ENCODE peak calls at places on chromosomes 6 and 20, in ten cellular contexts. T, X, Y, F, S, B, P, A, I and O are unnamed samples. For H3K4me1, the result is how much of the 10 kb centered on the place peaks cover.

GRCh38 chr20:34703573-34704176 is 469 bp upstream of the TP53INP2 start:
- DNase-seq in F (no peak), T (peak), X (peak), A (peak), P (no peak), S (peak), Y (no peak), B (peak), I (peak), O (peak)

GRCh38 chr6:111890981-111891380 is 17.7 kb upstream of the FYN start:
- DNase-seq in P (no peak), T (peak), B (no peak), F (no peak), S (no peak), A (no peak), X (no peak), Y (no peak), I (no peak), O (no peak)

GRCh38 chr6:33988121-33989015 is 157.5 kb downstream of the GRM4 start:
- DNase-seq in P (no peak), Y (no peak), I (no peak), T (no peak), X (no peak), B (peak), F (no peak), S (no peak), A (peak), O (no peak)

GRCh38 chr6:99334526-99335127 is 14.8 kb downstream of the FAXC start:
- DNase-seq in Y (no peak), I (peak), B (no peak), P (no peak), X (no peak), A (peak), T (peak), S (no peak), F (peak), O (no peak)

GRCh38 chr6:52745764-52746201 is 17.5 kb downstream of the GSTA2 start:
- DNase-seq in S (no peak), A (no peak), F (no peak), T (no peak), X (no peak), P (no peak), I (no peak), B (no peak), Y (no peak), O (no peak)

GRCh38 chr6:33316603-33317417 is 734 bp downstream of the ZBTB22 start:
- DNase-seq in B (no peak), F (no peak), X (no peak), T (no peak), A (no peak), P (no peak), S (no peak), Y (no peak), I (no peak), O (no peak)

GRCh38 chr20:34069341-34070078 is 42.5 kb downstream of the EIF2S2 start:
- DNase-seq in T (peak), P (peak), F (peak), S (peak), I (peak), Y (peak), B (peak), X (peak), A (peak), O (peak)

GRCh38 chr6:474454-475185 is 83.1 kb downstream of the IRF4 start:
- DNase-seq in B (peak), S (peak), X (no peak), Y (no peak), I (no peak), A (no peak), P (no peak), T (no peak), F (no peak), O (peak)

GRCh38 chr6:52904562-52905279 is 4.8 kb downstream of the GSTA3 start:
- DNase-seq in S (no peak), I (no peak), F (peak), B (no peak), X (no peak), P (no peak), A (no peak), T (no peak), Y (no peak), O (no peak)

DNA sequence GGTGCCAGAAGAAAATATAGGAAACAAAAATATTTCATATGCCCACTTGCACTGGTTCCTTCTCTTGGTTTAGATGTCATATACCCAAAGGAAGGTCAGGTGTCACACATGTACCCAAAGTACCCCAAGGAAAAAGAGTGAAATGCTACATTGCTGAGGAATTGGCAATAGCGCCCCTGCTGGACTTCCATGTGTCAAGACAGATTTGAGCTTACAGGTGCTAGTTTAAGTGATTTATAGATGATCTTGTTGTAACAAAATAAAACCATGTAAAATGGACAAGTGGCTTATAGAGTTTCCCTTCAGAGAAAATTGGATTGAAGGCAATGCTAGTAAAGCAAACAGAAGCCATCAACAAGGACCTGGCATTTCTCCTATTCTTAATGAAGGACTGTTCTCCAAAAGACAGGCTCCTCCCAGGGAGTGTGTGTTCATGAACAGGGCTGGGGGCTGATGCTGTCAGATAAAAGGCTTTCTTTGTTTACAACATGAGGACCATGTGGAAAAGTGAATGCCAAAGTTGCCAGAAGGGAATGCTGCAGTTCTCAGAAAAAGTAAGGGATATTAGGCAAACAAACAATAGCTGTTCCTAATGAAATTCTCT is 64.3 kb upstream of the PAK5 start:
- DNase-seq in X (no peak), S (no peak), Y (no peak), B (no peak), F (peak), P (no peak), T (no peak), A (no peak), I (no peak), O (no peak)
- TF ChIP-seq CTCF in X (no peak), S (no peak), Y (no peak), B (no peak), F (peak), P (no peak), T (peak), A (no peak), I (no peak), O (no peak)

GRCh38 chr6:6390849-6391602 is 70.6 kb upstream of the F13A1 start:
- DNase-seq in Y (no peak), I (no peak), P (no peak), B (no peak), X (no peak), S (no peak), A (no peak), T (no peak), F (no peak), O (no peak)

GRCh38 chr6:6384520-6384919 is 64.1 kb upstream of the F13A1 start:
- DNase-seq in B (no peak), S (no peak), T (no peak), F (no peak), X (no peak), A (no peak), I (no peak), P (no peak), Y (no peak), O (no peak)

GRCh38 chr6:6386010-6386409 is 65.5 kb upstream of the F13A1 start:
- DNase-seq in A (no peak), Y (no peak), I (peak), P (no peak), F (no peak), X (no peak), S (no peak), T (no peak), B (no peak), O (no peak)
- H3K4me1 ChIP-seq in A (under half), Y (under half), I (under half), P (under half), F (under half), X (under half), S (under half), T (under half), B (under half), O (under half)

DNA sequence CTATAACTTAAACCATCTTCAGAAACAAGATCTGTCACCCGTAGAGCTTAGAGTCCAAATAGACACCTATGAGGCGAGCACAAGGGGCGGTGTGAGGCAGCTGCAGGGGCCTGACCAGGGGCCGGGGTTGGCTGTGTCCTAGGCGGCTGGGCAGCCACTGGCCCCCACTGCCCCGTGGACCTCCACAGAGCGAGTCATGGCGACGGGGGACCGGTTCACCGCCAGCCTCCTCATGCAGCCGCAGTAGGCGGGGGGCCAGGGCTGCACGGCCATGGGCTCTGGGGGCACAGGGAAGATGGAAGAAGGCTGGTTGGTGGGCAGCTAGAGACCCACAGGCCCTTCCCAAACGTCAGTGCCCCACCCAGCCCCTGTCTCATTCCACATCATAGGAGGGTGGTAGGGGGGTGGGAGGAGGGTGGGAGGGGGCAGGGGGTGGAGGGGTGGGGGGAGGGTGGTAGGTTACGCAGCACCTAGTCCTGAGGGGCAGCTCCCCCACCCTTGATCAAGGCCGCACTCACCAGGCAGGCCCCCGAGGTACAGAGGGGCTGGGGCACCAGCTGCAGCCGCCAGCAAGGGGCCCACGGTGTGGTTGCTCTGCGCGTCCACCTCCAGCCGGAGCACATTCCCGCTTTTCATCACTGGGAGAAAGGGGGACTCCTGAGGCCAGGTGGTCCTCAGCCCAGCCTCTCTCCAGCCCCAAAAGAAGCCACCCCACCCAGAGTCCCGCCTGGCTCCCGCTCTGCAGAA is 6.6 kb downstream of the ADRM1 start:
- DNase-seq in I (no peak), B (no peak), Y (no peak), S (no peak), T (no peak), P (no peak), X (no peak), F (no peak), A (no peak), O (no peak)
- TF ChIP-seq POLR2A in I (no peak), B (no peak), Y (no peak), S (no peak), T (no peak), P (no peak), X (no peak), F (no peak), A (no peak), O (no peak)

DNA sequence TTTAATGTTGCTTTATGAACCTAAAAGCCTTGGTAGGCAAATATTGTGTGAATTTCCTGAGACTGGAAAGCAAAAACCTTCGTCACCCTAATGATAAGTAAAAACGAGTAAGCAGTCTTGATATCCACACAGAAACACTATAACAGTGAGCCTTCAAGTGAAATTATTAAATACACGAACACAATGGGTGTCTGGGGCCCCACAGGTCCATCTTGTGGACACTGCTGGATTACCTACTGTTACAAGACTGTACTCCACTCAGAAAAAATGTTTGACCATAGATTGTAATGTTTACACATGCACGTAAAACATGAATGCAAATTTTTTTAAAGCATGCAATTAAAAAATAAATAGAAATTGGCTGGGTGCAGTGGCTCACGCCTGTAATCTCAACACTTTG is 466.9 kb downstream of the CD83 start:
- DNase-seq in B (peak), Y (no peak), F (peak), T (peak), I (no peak), A (no peak), X (no peak), P (no peak), S (no peak), O (no peak)
- TF ChIP-seq CTCF in B (peak), Y (no peak), F (no peak), T (no peak), I (no peak), A (no peak), X (no peak), P (peak), S (no peak), O (no peak)

GRCh38 chr6:43862925-43863324 is 92.9 kb downstream of the VEGFA start:
- DNase-seq in S (no peak), T (no peak), F (no peak), I (no peak), P (no peak), A (no peak), Y (no peak), B (no peak), X (no peak), O (no peak)
- H3K4me1 ChIP-seq in S (under half), T (under half), F (under half), I (under half), P (under half), A (under half), Y (under half), B (under half), X (under half), O (under half)

GRCh38 chr6:137870744-137871247 is 3.7 kb downstream of the TNFAIP3 start:
- DNase-seq in A (no peak), X (no peak), P (no peak), Y (no peak), B (no peak), F (no peak), I (no peak), S (no peak), T (peak), O (peak)

GRCh38 chr6:137871299-137871698 is 4.2 kb downstream of the TNFAIP3 start:
- DNase-seq in I (no peak), B (no peak), S (no peak), A (no peak), T (no peak), P (no peak), F (no peak), Y (no peak), X (no peak), O (peak)

GRCh38 chr6:137870286-137870685 is 3.2 kb downstream of the TNFAIP3 start:
- DNase-seq in T (no peak), S (no peak), B (no peak), X (no peak), P (no peak), Y (no peak), A (no peak), F (no peak), I (no peak), O (no peak)

GRCh38 chr6:137873273-137873762 is 6.3 kb downstream of the TNFAIP3 start:
- DNase-seq in T (peak), B (peak), X (peak), A (peak), Y (peak), F (peak), I (peak), S (peak), P (no peak), O (no peak)

DNA sequence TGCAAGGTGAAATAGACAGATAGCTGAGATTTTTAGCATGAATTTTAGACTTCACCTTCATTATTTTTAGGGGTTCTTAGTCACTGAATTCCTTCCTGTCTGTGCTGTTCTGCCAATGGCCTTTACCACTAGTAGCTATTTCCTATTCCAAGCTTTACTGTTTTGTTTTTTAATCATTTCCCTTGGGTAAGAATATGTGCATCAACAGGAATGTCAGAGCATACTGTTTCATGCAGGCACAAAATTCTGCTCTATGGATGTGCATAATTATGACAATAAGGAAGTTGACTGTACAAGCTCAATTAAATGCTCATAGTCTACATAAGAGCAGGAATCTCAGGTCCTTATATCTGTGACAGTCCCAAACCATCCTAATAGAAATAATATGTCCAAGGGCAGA is 5.0 kb downstream of the TNFAIP3 start:
- DNase-seq in A (no peak), Y (no peak), I (no peak), T (peak), S (no peak), X (no peak), P (no peak), B (no peak), F (no peak), O (no peak)
- TF ChIP-seq POLR2A in A (no peak), Y (no peak), I (no peak), T (no peak), S (no peak), X (no peak), P (no peak), B (no peak), F (no peak), O (no peak)